ENCODE peak calls at places on chromosomes 3 and 15, in ten cellular contexts. W, P, Z, X, Q, C, L, S, B and V are unnamed samples.

GRCh38 chr3:185502987-185503386 is 4.2 kb upstream of the TMEM41A start:
- DNase-seq in P (no peak), L (no peak), Z (no peak), S (no peak), Q (no peak), C (peak), X (no peak), B (no peak), W (no peak), V (no peak)

GRCh38 chr3:15205934-15206661 is at the start of gene CAPN7:
- DNase-seq in X (peak), C (peak), Q (peak), W (peak), Z (peak), S (peak), L (peak), P (peak), B (peak), V (peak)

GRCh38 chr15:42097018-42097417 is 2.7 kb upstream of the PLA2G4D start:
- DNase-seq in C (no peak), Z (no peak), Q (no peak), X (no peak), B (no peak), S (no peak), W (no peak), L (no peak), P (no peak), V (no peak)

GRCh38 chr3:133256787-133257483 is 142.9 kb upstream of the BFSP2 start:
- DNase-seq in L (no peak), Z (no peak), S (no peak), P (no peak), Q (no peak), X (no peak), C (no peak), B (no peak), W (no peak), V (no peak)

GRCh38 chr3:40169983-40170382 is 139.5 kb upstream of the EIF1B start:
- DNase-seq in Q (no peak), P (no peak), Z (no peak), C (no peak), B (no peak), S (no peak), L (no peak), W (no peak), X (no peak), V (no peak)

GRCh38 chr15:71792521-71792920 is 17.8 kb upstream of the NR2E3 start:
- DNase-seq in S (no peak), W (no peak), X (no peak), Z (peak), C (no peak), P (no peak), L (no peak), Q (no peak), B (no peak), V (no peak)

GRCh38 chr3:30819067-30819798 is 75.2 kb downstream of the GADL1 start:
- DNase-seq in S (no peak), Z (no peak), P (no peak), X (no peak), W (no peak), B (no peak), C (no peak), L (no peak), Q (no peak), V (no peak)

GRCh38 chr3:98482717-98483482 is 14.6 kb upstream of the OR5K2 start:
- DNase-seq in C (no peak), Z (no peak), B (no peak), Q (no peak), S (no peak), W (no peak), X (no peak), L (no peak), P (no peak), V (no peak)

GRCh38 chr3:171066216-171066615 is 39.7 kb upstream of the SLC2A2 start:
- DNase-seq in X (no peak), W (no peak), S (no peak), Z (no peak), C (no peak), P (no peak), B (no peak), L (no peak), Q (no peak), V (no peak)

GRCh38 chr3:20060924-20061323 is 20.7 kb downstream of the KAT2B start:
- DNase-seq in S (no peak), X (no peak), L (no peak), B (no peak), Q (no peak), P (no peak), W (no peak), Z (no peak), C (no peak), V (no peak)

GRCh38 chr3:177438596-177439220 is 241.4 kb upstream of the TBL1XR1 start:
- DNase-seq in X (no peak), B (no peak), Q (no peak), Z (no peak), P (no peak), W (no peak), L (no peak), C (no peak), S (no peak), V (no peak)